ENCODE peak calls at places on chromosomes 4 and X, in five cellular contexts. M, H, P, S and C are unnamed samples.

GRCh38 chrX:63686878-63687714 is 97.9 kb downstream of the ARHGEF9 start:
- DNase-seq in M (no peak), H (no peak), P (no peak), S (peak; percentile 38), C (no peak)

GRCh38 chr4:75169020-75169814 is 236.3 kb downstream of the PARM1 start:
- DNase-seq in M (no peak), H (no peak), P (no peak), S (no peak), C (no peak)

GRCh38 chr4:106806158-106806797 is 229.8 kb downstream of the DKK2 start:
- DNase-seq in M (no peak), H (no peak), P (no peak), S (no peak), C (no peak)

GRCh38 chr4:88104902-88105610 is 53.4 kb downstream of the ABCG2 start:
- DNase-seq in M (no peak), H (no peak), P (no peak), S (peak; percentile 69), C (no peak)

GRCh38 chr4:184668511-184669114 is 19.1 kb downstream of the PRIMPOL start:
- DNase-seq in M (no peak), H (no peak), P (no peak), S (peak; percentile 36), C (no peak)

GRCh38 chrX:102018208-102018607 is 86.4 kb upstream of the ZMAT1 start:
- DNase-seq in M (no peak), H (no peak), P (no peak), S (no peak), C (no peak)

GRCh38 chrX:3501833-3502535 is 155.5 kb upstream of the MXRA5 start:
- DNase-seq in M (no peak), H (no peak), P (no peak), S (no peak), C (no peak)

GRCh38 chr4:2791518-2792395 is 1.1 kb upstream of the SH3BP2 start:
- DNase-seq in M (no peak), H (peak; percentile 60), P (no peak), S (no peak), C (peak; percentile 89)

GRCh38 chr4:187017156-187017555 is 293.5 kb upstream of the FAT1 start:
- DNase-seq in M (no peak), H (no peak), P (no peak), S (no peak), C (no peak)

GRCh38 chr4:123449362-123449761 is 52.8 kb downstream of the SPRY1 start:
- DNase-seq in M (no peak), H (no peak), P (no peak), S (no peak), C (no peak)

GRCh38 chr4:156193116-156193515 is 239.4 kb upstream of the CTSO start:
- DNase-seq in M (no peak), H (no peak), P (no peak), S (peak; percentile 8), C (no peak)

GRCh38 chr4:83208371-83208770 is 76.2 kb downstream of the COQ2 start:
- DNase-seq in M (no peak), H (no peak), P (no peak), S (no peak), C (no peak)

GRCh38 chr4:176354884-176355283 is 35.1 kb downstream of the SPCS3 start:
- DNase-seq in M (no peak), H (no peak), P (no peak), S (no peak), C (no peak)

GRCh38 chrX:67524950-67525691 is 18.7 kb upstream of the AR start:
- DNase-seq in M (no peak), H (no peak), P (no peak), S (no peak), C (no peak)

GRCh38 chr4:158496030-158496741 is 25.5 kb upstream of the RXFP1 start:
- DNase-seq in M (no peak), H (no peak), P (peak; percentile 32), S (no peak), C (no peak)

GRCh38 chr4:88097301-88097700 is 61.1 kb downstream of the ABCG2 start:
- DNase-seq in M (no peak), H (no peak), P (no peak), S (peak; percentile 76), C (no peak)

GRCh38 chr4:14184265-14184664 is 556.7 kb upstream of the BOD1L1 start:
- DNase-seq in M (no peak), H (no peak), P (no peak), S (peak; percentile 60), C (no peak)

GRCh38 chr4:136124251-136124745 is 1408.0 kb downstream of the PCDH18 start:
- DNase-seq in M (no peak), H (no peak), P (no peak), S (no peak), C (no peak)
- TF ChIP-seq CTCF in M (no peak), H (no peak), P (no peak), S (no peak), C (no peak)

DNA sequence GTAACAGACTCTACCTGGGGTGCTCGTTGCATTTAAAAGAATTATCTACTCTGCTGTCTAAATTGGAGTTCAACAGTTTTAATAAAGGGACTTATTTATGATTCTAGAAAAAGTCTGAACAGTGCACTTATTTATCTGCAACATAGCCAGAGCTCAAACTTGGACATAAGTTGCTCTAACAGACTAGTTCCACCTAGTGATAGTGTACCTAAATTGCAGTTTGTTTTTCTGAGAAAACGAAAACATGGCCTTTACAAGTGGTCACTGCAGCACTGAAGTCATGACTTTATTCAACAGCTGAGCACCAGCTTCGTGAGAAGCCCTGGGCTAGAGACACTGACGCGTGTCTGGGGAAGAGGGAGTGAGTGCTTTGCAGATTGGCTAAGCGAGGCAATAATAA is 77.3 kb upstream of the IGSF1 start:
- DNase-seq in M (no peak), H (no peak), P (no peak), S (peak; percentile 5), C (no peak)
- TF ChIP-seq CTCF in M (no peak), H (no peak), P (peak; percentile 55), S (peak; percentile 7), C (no peak)

GRCh38 chr4:86487738-86488137 is 106.4 kb upstream of the PTPN13 start:
- DNase-seq in M (no peak), H (no peak), P (no peak), S (no peak), C (no peak)

GRCh38 chr4:86482296-86482695 is 111.8 kb upstream of the PTPN13 start:
- DNase-seq in M (no peak), H (no peak), P (no peak), S (no peak), C (no peak)

GRCh38 chr4:86481429-86481828 is 112.7 kb upstream of the PTPN13 start:
- DNase-seq in M (no peak), H (no peak), P (no peak), S (no peak), C (no peak)

GRCh38 chr4:86484241-86484640 is 109.9 kb upstream of the PTPN13 start:
- DNase-seq in M (no peak), H (no peak), P (no peak), S (no peak), C (no peak)

GRCh38 chr4:86482851-86483490 is 111.1 kb upstream of the PTPN13 start:
- DNase-seq in M (no peak), H (no peak), P (peak; percentile 50), S (no peak), C (no peak)
- TF ChIP-seq CTCF in M (no peak), H (no peak), P (peak; percentile 66), S (peak; percentile 13), C (no peak)

DNA sequence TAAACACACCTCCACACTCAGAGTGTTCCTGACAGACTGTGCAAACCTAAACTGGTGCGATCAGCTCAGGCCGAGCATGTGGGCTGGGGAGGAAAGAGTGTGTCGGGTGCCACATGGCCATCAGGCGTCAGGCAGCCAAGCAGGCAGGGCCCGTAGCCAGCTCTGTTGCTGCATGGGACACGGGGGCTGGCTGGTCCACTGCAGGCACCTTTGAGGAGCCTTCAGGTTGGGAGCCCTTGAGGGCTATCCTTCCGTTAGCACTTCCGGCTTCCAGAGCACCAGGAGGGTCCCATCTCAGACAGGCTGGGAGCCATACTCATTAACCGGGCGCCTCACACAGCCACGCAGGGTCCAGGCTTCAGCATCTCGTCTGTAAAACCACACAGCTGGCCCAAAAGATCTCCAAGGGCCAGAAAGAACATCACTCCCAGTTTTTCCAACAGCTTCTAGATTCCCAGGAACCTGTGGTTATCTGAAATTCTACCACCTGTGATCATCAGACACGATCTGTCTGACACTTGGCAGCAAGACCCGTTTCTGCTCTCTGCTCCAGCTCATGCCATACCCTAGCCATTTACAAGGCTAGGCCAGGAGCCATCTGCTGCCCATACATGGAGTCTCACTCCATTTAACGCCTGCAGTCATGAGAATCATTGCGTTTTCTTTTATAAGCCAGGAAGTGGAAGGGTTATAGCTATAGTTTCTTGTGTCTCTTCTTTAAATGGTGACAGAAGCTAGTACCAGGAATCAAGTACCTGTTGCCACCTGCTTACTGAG is 87.5 kb downstream of the NSUN7 start:
- DNase-seq in M (no peak), H (peak; percentile 56), P (no peak), S (no peak), C (peak; percentile 76)
- TF ChIP-seq CTCF in M (no peak), H (no peak), P (no peak), S (no peak), C (no peak)